ENCODE peak calls at places on chromosomes 7 and 10, in seven cellular contexts. K is activated CD4-positive, alpha-beta memory T cell treated with anti-CD3 and anti-CD28 coated beads, Interleukin-2, amount 10 ng/mL, durations not matched to agents 7 days and 5 days; D is aorta; A is adrenal gland; F is effector memory CD4-positive, alpha-beta T cell; O is Panc1; V is activated naive CD4-positive, alpha-beta T cell treated with anti-CD3 and anti-CD28 coated beads for 36 hours. I is an unnamed sample.

GRCh38 chr7:142459557-142459963 is 201.7 kb upstream of the PRSS58 start:
- DNase-seq in K (peak; percentile 37), D (no peak), A (no peak), F (no peak), O (no peak), V (peak; percentile 59), I (peak; percentile 16)

GRCh38 chr7:16026253-16027020 is 340.0 kb upstream of the MEOX2 start:
- DNase-seq in K (no peak), D (no peak), A (no peak), F (no peak), O (no peak), V (no peak), I (no peak)

GRCh38 chr7:33195264-33195663 is 65.9 kb downstream of the BBS9 start:
- DNase-seq in K (no peak), D (no peak), A (no peak), F (no peak), O (no peak), V (no peak), I (no peak)

GRCh38 chr10:110488124-110488681 is 9.5 kb upstream of the DUSP5 start:
- DNase-seq in K (no peak), D (no peak), A (peak; percentile 64), F (no peak), O (peak; percentile 36), V (no peak), I (no peak)

GRCh38 chr7:116630932-116631449 is 41.0 kb upstream of the MET start:
- DNase-seq in K (no peak), D (peak; percentile 67), A (peak; percentile 92), F (no peak), O (peak; percentile 93), V (no peak), I (no peak)

GRCh38 chr10:2731940-2732339 is 335.4 kb upstream of the PFKP start:
- DNase-seq in K (no peak), D (no peak), A (no peak), F (no peak), O (no peak), V (no peak), I (no peak)

GRCh38 chr7:14184292-14184864 is 194.9 kb upstream of the ETV1 start:
- DNase-seq in K (no peak), D (no peak), A (no peak), F (no peak), O (no peak), V (no peak), I (no peak)

GRCh38 chr7:155228459-155228845 is 69.2 kb upstream of the INSIG1 start:
- DNase-seq in K (no peak), D (no peak), A (no peak), F (no peak), O (no peak), V (no peak), I (no peak)

GRCh38 chr7:158442260-158442659 is 145.4 kb downstream of the PTPRN2 start:
- DNase-seq in K (no peak), D (no peak), A (no peak), F (no peak), O (no peak), V (no peak), I (no peak)

GRCh38 chr7:5635461-5636445 is 145.7 kb downstream of the RNF216 start:
- DNase-seq in K (no peak), D (no peak), A (no peak), F (no peak), O (no peak), V (no peak), I (no peak)

GRCh38 chr7:157529768-157530560 is 193.2 kb downstream of the DNAJB6 start:
- DNase-seq in K (peak; percentile 7), D (no peak), A (no peak), F (no peak), O (no peak), V (no peak), I (no peak)

GRCh38 chr10:133520193-133520738 is 6.9 kb upstream of the CYP2E1 start:
- DNase-seq in K (peak; percentile 91), D (peak; percentile 86), A (peak; percentile 76), F (peak; percentile 72), O (peak; percentile 13), V (peak; percentile 96), I (no peak)

GRCh38 chr7:87416682-87417587 is 58.5 kb downstream of the ABCB4 start:
- DNase-seq in K (peak; percentile 66), D (peak; percentile 56), A (peak; percentile 56), F (peak; percentile 15), O (peak; percentile 68), V (peak; percentile 85), I (peak; percentile 13)

GRCh38 chr10:108454793-108455192 is 1290.3 kb upstream of the SORCS1 start:
- DNase-seq in K (no peak), D (no peak), A (no peak), F (no peak), O (no peak), V (no peak), I (no peak)

GRCh38 chr7:158729646-158730382 is 25.2 kb upstream of the NCAPG2 start:
- DNase-seq in K (no peak), D (no peak), A (no peak), F (no peak), O (no peak), V (no peak), I (no peak)

GRCh38 chr10:30788307-30788706 is 158.8 kb upstream of the LYZL2 start:
- DNase-seq in K (no peak), D (no peak), A (peak; percentile 27), F (no peak), O (no peak), V (peak; percentile 48), I (no peak)

GRCh38 chr7:32881074-32881982 is 10.2 kb downstream of the KBTBD2 start:
- DNase-seq in K (no peak), D (no peak), A (no peak), F (no peak), O (no peak), V (no peak), I (no peak)

GRCh38 chr10:46304671-46305429 is 18.1 kb downstream of the ANTXRL start:
- DNase-seq in K (no peak), D (no peak), A (no peak), F (no peak), O (no peak), V (no peak), I (no peak)

GRCh38 chr7:117931314-117931713 is 58.1 kb upstream of the CTTNBP2 start:
- DNase-seq in K (no peak), D (no peak), A (no peak), F (no peak), O (no peak), V (no peak), I (no peak)

GRCh38 chr10:120738658-120739057 is 112.5 kb upstream of the WDR11 start:
- DNase-seq in K (no peak), D (no peak), A (no peak), F (no peak), O (no peak), V (no peak), I (no peak)